ENCODE peak calls at places on chromosomes 7 and 10, in four cellular contexts. K, A, H and G are unnamed samples.
A peak's percentile ranks its signal among the peaks of the same experiment; 100 is the strongest.

GRCh38 chr7:88062238-88062637 is 128.2 kb downstream of the ADAM22 start:
- DNase-seq in K (no peak), A (no peak), H (no peak), G (no peak)

GRCh38 chr7:23105086-23105643 is 420 bp upstream of the KLHL7 start:
- DNase-seq in K (no peak), A (no peak), H (no peak), G (no peak)

GRCh38 chr10:103476046-103476768 is 2.8 kb downstream of the CALHM3 start:
- DNase-seq in K (no peak), A (peak; percentile 36), H (no peak), G (peak; percentile 39)

GRCh38 chr10:649798-650690 is 39.4 kb downstream of the DIP2C start:
- DNase-seq in K (no peak), A (no peak), H (peak; percentile 93), G (peak; percentile 46)

GRCh38 chr7:138338361-138338760 is 121.7 kb upstream of the TRIM24 start:
- DNase-seq in K (no peak), A (no peak), H (no peak), G (no peak)

GRCh38 chr7:26549281-26549943 is 257.8 kb downstream of the SNX10 start:
- DNase-seq in K (no peak), A (no peak), H (no peak), G (no peak)

GRCh38 chr10:100683004-100683403 is 62.4 kb upstream of the PAX2 start:
- DNase-seq in K (no peak), A (no peak), H (no peak), G (no peak)

GRCh38 chr7:79176859-79177477 is 276.5 kb downstream of the MAGI2 start:
- DNase-seq in K (no peak), A (no peak), H (peak; percentile 10), G (peak; percentile 55)

GRCh38 chr7:74452748-74453320 is 872 bp upstream of the GTF2IRD1 start:
- DNase-seq in K (no peak), A (peak; percentile 40), H (peak; percentile 65), G (no peak)

GRCh38 chr7:159118623-159119022 is 26.0 kb downstream of the VIPR2 start:
- DNase-seq in K (no peak), A (no peak), H (no peak), G (no peak)

GRCh38 chr10:24723788-24724380 is at the start of gene ARHGAP21:
- DNase-seq in K (no peak), A (peak; percentile 77), H (no peak), G (peak; percentile 53)

GRCh38 chr10:58641708-58642107 is 129.0 kb downstream of the BICC1 start:
- DNase-seq in K (no peak), A (no peak), H (no peak), G (no peak)

GRCh38 chr10:93893646-93894515 is at the start of gene SLC35G1:
- DNase-seq in K (peak; percentile 26), A (peak; percentile 89), H (peak; percentile 25), G (peak; percentile 83)

GRCh38 chr10:69346776-69347175 is 68.5 kb downstream of the HK1 start:
- DNase-seq in K (no peak), A (no peak), H (no peak), G (no peak)

GRCh38 chr7:42233939-42234338 is 3.1 kb downstream of the GLI3 start:
- DNase-seq in K (no peak), A (no peak), H (no peak), G (no peak)
- TF ChIP-seq ESRRA in K (no peak), A (no peak), H (no peak), G (no peak)

GRCh38 chr7:7761974-7762769 is 43.8 kb upstream of the RPA3 start:
- DNase-seq in K (no peak), A (no peak), H (no peak), G (no peak)
- H3K4me3 ChIP-seq in K (peak overlapping the region; percentile 56), A (no peak overlapping the region), H (no peak overlapping the region), G (peak overlapping the region; percentile 32)

DNA sequence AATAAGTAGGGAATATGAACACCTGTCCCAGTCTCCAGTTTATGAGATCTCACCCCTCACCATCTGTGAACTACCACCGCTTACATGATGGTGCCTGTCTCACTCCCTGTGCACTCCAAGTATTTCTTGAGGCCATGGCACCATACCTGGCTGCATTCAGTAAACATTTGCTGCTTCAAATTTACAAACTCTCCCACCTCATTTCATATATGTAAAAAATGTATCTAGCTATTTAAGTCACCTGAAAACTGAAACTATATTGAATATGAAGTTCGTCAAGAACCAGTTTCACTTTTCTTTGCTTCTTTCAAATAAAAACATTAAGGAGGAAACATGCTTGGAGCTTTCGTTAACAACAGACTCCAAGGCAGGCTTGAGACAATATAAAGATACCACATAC is 92.2 kb downstream of the ZFAND4 start:
- DNase-seq in K (peak; percentile 49), A (no peak), H (no peak), G (no peak)
- TF ChIP-seq MAX in K (no peak), A (no peak), H (no peak), G (no peak)

GRCh38 chr7:121305109-121305508 is 23.7 kb upstream of the WNT16 start:
- DNase-seq in K (no peak), A (no peak), H (no peak), G (no peak)
- TF ChIP-seq ESRRA in K (no peak), A (no peak), H (no peak), G (no peak)